ENCODE peak calls at places on chromosomes 1 and 21, in seven cellular contexts. One of them, this sample, is unnamed.

GRCh38 chr1:155940993-155941844 is at the start of gene RXFP4:
- DNase-seq in endothelial cell: peak
- DNase-seq in endodermal cell: peak
- DNase-seq in HCT116: no peak
- DNase-seq in bronchial epithelial cell: peak
- DNase-seq in heart left ventricle: no peak
- DNase-seq in HepG2: peak
- DNase-seq in this sample: no peak

GRCh38 chr1:94836891-94837290 is 16.7 kb downstream of the SLC44A3 start:
- DNase-seq in endothelial cell: no peak
- DNase-seq in endodermal cell: no peak
- DNase-seq in HCT116: no peak
- DNase-seq in bronchial epithelial cell: peak
- DNase-seq in heart left ventricle: no peak
- DNase-seq in HepG2: no peak
- DNase-seq in this sample: no peak

GRCh38 chr1:241703001-241703400 is 50.9 kb downstream of the WDR64 start:
- DNase-seq in endothelial cell: no peak
- DNase-seq in endodermal cell: no peak
- DNase-seq in HCT116: no peak
- DNase-seq in bronchial epithelial cell: peak
- DNase-seq in heart left ventricle: no peak
- DNase-seq in HepG2: no peak
- DNase-seq in this sample: no peak

GRCh38 chr1:62271932-62272728 is 47.1 kb downstream of the KANK4 start:
- DNase-seq in endothelial cell: peak
- DNase-seq in endodermal cell: no peak
- DNase-seq in HCT116: no peak
- DNase-seq in bronchial epithelial cell: no peak
- DNase-seq in heart left ventricle: no peak
- DNase-seq in HepG2: no peak
- DNase-seq in this sample: no peak

GRCh38 chr21:41673071-41673470 is 93.8 kb downstream of the RIPK4 start:
- DNase-seq in endothelial cell: no peak
- DNase-seq in endodermal cell: no peak
- DNase-seq in HCT116: no peak
- DNase-seq in bronchial epithelial cell: no peak
- DNase-seq in heart left ventricle: no peak
- DNase-seq in HepG2: no peak
- DNase-seq in this sample: no peak

GRCh38 chr1:178774263-178774662 is 49.2 kb downstream of the RALGPS2 start:
- DNase-seq in endothelial cell: no peak
- DNase-seq in endodermal cell: no peak
- DNase-seq in HCT116: no peak
- DNase-seq in bronchial epithelial cell: peak
- DNase-seq in heart left ventricle: no peak
- DNase-seq in HepG2: peak
- DNase-seq in this sample: no peak

GRCh38 chr1:178060789-178061556 is 32.9 kb upstream of the RASAL2 start:
- DNase-seq in endothelial cell: no peak
- DNase-seq in endodermal cell: peak
- DNase-seq in HCT116: no peak
- DNase-seq in bronchial epithelial cell: peak
- DNase-seq in heart left ventricle: no peak
- DNase-seq in HepG2: peak
- DNase-seq in this sample: no peak

GRCh38 chr1:169081503-169082123 is 24.9 kb upstream of the ATP1B1 start:
- DNase-seq in endothelial cell: no peak
- DNase-seq in endodermal cell: no peak
- DNase-seq in HCT116: no peak
- DNase-seq in bronchial epithelial cell: no peak
- DNase-seq in heart left ventricle: no peak
- DNase-seq in HepG2: no peak
- DNase-seq in this sample: no peak

GRCh38 chr1:218474089-218474488 is 129.0 kb downstream of the TGFB2 start:
- DNase-seq in endothelial cell: no peak
- DNase-seq in endodermal cell: no peak
- DNase-seq in HCT116: no peak
- DNase-seq in bronchial epithelial cell: no peak
- DNase-seq in heart left ventricle: no peak
- DNase-seq in HepG2: no peak
- DNase-seq in this sample: no peak

GRCh38 chr1:109634771-109635750 is 15.4 kb downstream of the AMPD2 start:
- DNase-seq in endothelial cell: no peak
- DNase-seq in endodermal cell: peak
- DNase-seq in HCT116: no peak
- DNase-seq in bronchial epithelial cell: no peak
- DNase-seq in heart left ventricle: no peak
- DNase-seq in HepG2: no peak
- DNase-seq in this sample: no peak

GRCh38 chr1:221635305-221635704 is 106.6 kb downstream of the DUSP10 start:
- DNase-seq in endothelial cell: no peak
- DNase-seq in endodermal cell: no peak
- DNase-seq in HCT116: no peak
- DNase-seq in bronchial epithelial cell: peak
- DNase-seq in heart left ventricle: no peak
- DNase-seq in HepG2: no peak
- DNase-seq in this sample: no peak

GRCh38 chr1:221636096-221636495 is 105.8 kb downstream of the DUSP10 start:
- DNase-seq in endothelial cell: no peak
- DNase-seq in endodermal cell: no peak
- DNase-seq in HCT116: no peak
- DNase-seq in bronchial epithelial cell: no peak
- DNase-seq in heart left ventricle: no peak
- DNase-seq in HepG2: no peak
- DNase-seq in this sample: no peak

GRCh38 chr1:221637641-221638041 is 104.2 kb downstream of the DUSP10 start:
- DNase-seq in endothelial cell: no peak
- DNase-seq in endodermal cell: no peak
- DNase-seq in HCT116: no peak
- DNase-seq in bronchial epithelial cell: peak
- DNase-seq in heart left ventricle: no peak
- DNase-seq in HepG2: no peak
- DNase-seq in this sample: no peak

GRCh38 chr1:221634606-221635005 is 107.3 kb downstream of the DUSP10 start:
- DNase-seq in endothelial cell: no peak
- DNase-seq in endodermal cell: no peak
- DNase-seq in HCT116: no peak
- DNase-seq in bronchial epithelial cell: no peak
- DNase-seq in heart left ventricle: no peak
- DNase-seq in HepG2: no peak
- DNase-seq in this sample: no peak

GRCh38 chr1:221636967-221637366 is 104.9 kb downstream of the DUSP10 start:
- DNase-seq in endothelial cell: no peak
- DNase-seq in endodermal cell: no peak
- DNase-seq in HCT116: no peak
- DNase-seq in bronchial epithelial cell: no peak
- DNase-seq in heart left ventricle: no peak
- DNase-seq in HepG2: no peak
- DNase-seq in this sample: no peak
- TF ChIP-seq CTCF in endothelial cell: no peak
- TF ChIP-seq CTCF in endodermal cell: no peak
- TF ChIP-seq CTCF in HCT116: no peak
- TF ChIP-seq CTCF in bronchial epithelial cell: no peak
- TF ChIP-seq CTCF in heart left ventricle: no peak
- TF ChIP-seq CTCF in HepG2: no peak
- TF ChIP-seq CTCF in this sample: no peak

DNA sequence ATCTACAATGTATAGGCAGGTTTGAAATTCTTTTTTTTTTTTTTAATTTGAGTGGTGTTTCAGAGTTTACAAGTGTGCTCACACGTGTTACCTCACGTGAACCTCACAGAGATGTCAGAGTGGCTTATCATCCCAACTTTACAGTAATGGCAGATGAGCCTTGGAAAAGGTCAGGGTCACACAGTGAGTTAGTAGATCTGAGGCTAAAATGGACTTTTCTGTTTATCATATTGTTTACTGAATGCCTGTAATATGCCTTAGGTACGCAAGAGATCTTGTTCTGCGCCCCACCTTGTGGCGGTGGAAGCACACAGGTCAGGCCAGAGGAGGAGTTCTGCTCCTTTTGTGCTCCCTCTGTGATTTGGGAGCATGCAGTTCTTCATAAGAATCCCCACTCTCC is 80.0 kb downstream of the DYRK1A start:
- DNase-seq in endothelial cell: no peak
- DNase-seq in endodermal cell: peak
- DNase-seq in HCT116: no peak
- DNase-seq in bronchial epithelial cell: no peak
- DNase-seq in heart left ventricle: no peak
- DNase-seq in HepG2: no peak
- DNase-seq in this sample: no peak
- TF ChIP-seq CTCF in endothelial cell: no peak
- TF ChIP-seq CTCF in endodermal cell: peak
- TF ChIP-seq CTCF in HCT116: no peak
- TF ChIP-seq CTCF in bronchial epithelial cell: no peak
- TF ChIP-seq CTCF in heart left ventricle: no peak
- TF ChIP-seq CTCF in HepG2: peak
- TF ChIP-seq CTCF in this sample: no peak

GRCh38 chr1:44805311-44806024 is 1.7 kb downstream of the DYNLT4 start:
- DNase-seq in endothelial cell: no peak
- DNase-seq in endodermal cell: peak
- DNase-seq in HCT116: no peak
- DNase-seq in bronchial epithelial cell: no peak
- DNase-seq in heart left ventricle: peak
- DNase-seq in HepG2: no peak
- DNase-seq in this sample: no peak
- TF ChIP-seq CTCF in endothelial cell: no peak
- TF ChIP-seq CTCF in endodermal cell: peak
- TF ChIP-seq CTCF in HCT116: no peak
- TF ChIP-seq CTCF in bronchial epithelial cell: no peak
- TF ChIP-seq CTCF in heart left ventricle: no peak
- TF ChIP-seq CTCF in HepG2: no peak
- TF ChIP-seq CTCF in this sample: peak

GRCh38 chr1:21605012-21605715 is 64.0 kb downstream of the RAP1GAP start:
- DNase-seq in endothelial cell: no peak
- DNase-seq in endodermal cell: no peak
- DNase-seq in HCT116: no peak
- DNase-seq in bronchial epithelial cell: no peak
- DNase-seq in heart left ventricle: no peak
- DNase-seq in HepG2: no peak
- DNase-seq in this sample: no peak
- TF ChIP-seq CTCF in endothelial cell: no peak
- TF ChIP-seq CTCF in endodermal cell: no peak
- TF ChIP-seq CTCF in HCT116: no peak
- TF ChIP-seq CTCF in bronchial epithelial cell: no peak
- TF ChIP-seq CTCF in heart left ventricle: no peak
- TF ChIP-seq CTCF in HepG2: no peak
- TF ChIP-seq CTCF in this sample: no peak

GRCh38 chr21:18840239-18840638 is 436.7 kb upstream of the TMPRSS15 start:
- DNase-seq in endothelial cell: no peak
- DNase-seq in endodermal cell: peak
- DNase-seq in HCT116: peak
- DNase-seq in bronchial epithelial cell: peak
- DNase-seq in heart left ventricle: no peak
- DNase-seq in HepG2: no peak
- DNase-seq in this sample: no peak
- TF ChIP-seq CTCF in endothelial cell: peak
- TF ChIP-seq CTCF in endodermal cell: peak
- TF ChIP-seq CTCF in HCT116: no peak
- TF ChIP-seq CTCF in bronchial epithelial cell: peak
- TF ChIP-seq CTCF in heart left ventricle: no peak
- TF ChIP-seq CTCF in HepG2: no peak
- TF ChIP-seq CTCF in this sample: peak

GRCh38 chr1:30522031-30523004 is 201.1 kb downstream of the MATN1 start:
- DNase-seq in endothelial cell: no peak
- DNase-seq in endodermal cell: peak
- DNase-seq in HCT116: no peak
- DNase-seq in bronchial epithelial cell: peak
- DNase-seq in heart left ventricle: peak
- DNase-seq in HepG2: no peak
- DNase-seq in this sample: peak
- TF ChIP-seq CTCF in endothelial cell: no peak
- TF ChIP-seq CTCF in endodermal cell: no peak
- TF ChIP-seq CTCF in HCT116: no peak
- TF ChIP-seq CTCF in bronchial epithelial cell: no peak
- TF ChIP-seq CTCF in heart left ventricle: no peak
- TF ChIP-seq CTCF in HepG2: no peak
- TF ChIP-seq CTCF in this sample: no peak

GRCh38 chr1:224459051-224459450 is 24.5 kb upstream of the WDR26 start:
- DNase-seq in endothelial cell: no peak
- DNase-seq in endodermal cell: no peak
- DNase-seq in HCT116: no peak
- DNase-seq in bronchial epithelial cell: no peak
- DNase-seq in heart left ventricle: no peak
- DNase-seq in HepG2: no peak
- DNase-seq in this sample: no peak

GRCh38 chr1:224456637-224456953 is 22.0 kb upstream of the WDR26 start:
- DNase-seq in endothelial cell: no peak
- DNase-seq in endodermal cell: no peak
- DNase-seq in HCT116: no peak
- DNase-seq in bronchial epithelial cell: no peak
- DNase-seq in heart left ventricle: no peak
- DNase-seq in HepG2: no peak
- DNase-seq in this sample: no peak

GRCh38 chr1:224458296-224458695 is 23.7 kb upstream of the WDR26 start:
- DNase-seq in endothelial cell: no peak
- DNase-seq in endodermal cell: no peak
- DNase-seq in HCT116: no peak
- DNase-seq in bronchial epithelial cell: no peak
- DNase-seq in heart left ventricle: no peak
- DNase-seq in HepG2: no peak
- DNase-seq in this sample: no peak

GRCh38 chr1:224459936-224460335 is 25.3 kb upstream of the WDR26 start:
- DNase-seq in endothelial cell: no peak
- DNase-seq in endodermal cell: no peak
- DNase-seq in HCT116: no peak
- DNase-seq in bronchial epithelial cell: no peak
- DNase-seq in heart left ventricle: no peak
- DNase-seq in HepG2: no peak
- DNase-seq in this sample: no peak

GRCh38 chr1:224457782-224458144 is 23.2 kb upstream of the WDR26 start:
- DNase-seq in endothelial cell: no peak
- DNase-seq in endodermal cell: no peak
- DNase-seq in HCT116: no peak
- DNase-seq in bronchial epithelial cell: no peak
- DNase-seq in heart left ventricle: no peak
- DNase-seq in HepG2: no peak
- DNase-seq in this sample: no peak
- TF ChIP-seq CTCF in endothelial cell: peak
- TF ChIP-seq CTCF in endodermal cell: no peak
- TF ChIP-seq CTCF in HCT116: no peak
- TF ChIP-seq CTCF in bronchial epithelial cell: no peak
- TF ChIP-seq CTCF in heart left ventricle: no peak
- TF ChIP-seq CTCF in HepG2: no peak
- TF ChIP-seq CTCF in this sample: no peak

DNA sequence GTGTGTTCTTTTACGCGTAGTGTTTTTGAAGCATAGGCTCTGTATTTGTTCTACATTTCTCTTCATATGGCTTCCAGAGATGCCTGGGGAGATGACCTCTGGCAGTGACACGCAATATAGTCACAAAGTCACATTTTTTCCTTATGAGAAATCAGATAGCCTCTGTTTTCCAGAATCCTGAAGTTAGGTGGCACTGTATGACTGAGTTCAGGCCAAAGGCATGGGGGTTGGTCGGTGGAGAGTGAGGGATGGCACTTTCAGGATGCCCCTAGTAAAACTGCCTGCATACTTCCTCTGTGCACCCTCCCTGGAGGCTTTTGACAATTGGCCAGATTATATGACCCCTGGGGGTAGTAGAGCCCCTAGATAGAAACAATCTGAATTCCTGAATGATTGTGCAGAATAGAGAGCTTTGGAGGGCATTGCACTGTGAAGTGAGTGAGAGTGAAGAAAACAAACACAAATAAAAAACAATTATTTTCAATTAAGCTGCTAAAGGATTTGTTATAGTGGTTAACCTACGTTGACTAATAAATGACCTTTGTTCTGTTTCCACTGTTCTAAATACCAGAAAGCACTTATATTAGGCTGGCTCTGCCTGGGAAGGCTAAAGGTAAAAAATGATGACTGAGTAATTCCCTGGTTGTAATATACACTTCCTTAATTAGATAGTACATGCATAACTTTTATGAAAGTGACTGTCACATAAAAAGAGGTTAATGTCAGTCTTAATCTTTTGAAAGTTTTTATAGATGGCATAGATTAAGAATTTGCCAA is 1660.8 kb downstream of the PLA2G4A start:
- DNase-seq in endothelial cell: no peak
- DNase-seq in endodermal cell: peak
- DNase-seq in HCT116: peak
- DNase-seq in bronchial epithelial cell: no peak
- DNase-seq in heart left ventricle: no peak
- DNase-seq in HepG2: no peak
- DNase-seq in this sample: no peak
- TF ChIP-seq CTCF in endothelial cell: no peak
- TF ChIP-seq CTCF in endodermal cell: no peak
- TF ChIP-seq CTCF in HCT116: peak
- TF ChIP-seq CTCF in bronchial epithelial cell: no peak
- TF ChIP-seq CTCF in heart left ventricle: no peak
- TF ChIP-seq CTCF in HepG2: no peak
- TF ChIP-seq CTCF in this sample: peak

This sample was measured in osteocyte.